ENCODE peak calls at places on chromosomes 1 and 21, in nine cellular contexts. Y is CD8-positive, alpha-beta T cell; T is astrocyte; S is PC-3; P is stomach; L is fibroblast of lung; R is IMR-90; A is HCT116; K is mammary epithelial cell. V is an unnamed sample.

GRCh38 chr1:21597754-21598153 is 71.4 kb downstream of the RAP1GAP start:
- DNase-seq in S (no peak), Y (no peak), K (no peak), P (no peak), L (no peak), R (no peak), T (no peak), A (no peak), V (no peak)

GRCh38 chr1:95793893-95794292 is 559.9 kb downstream of the RWDD3 start:
- DNase-seq in S (peak), Y (no peak), T (no peak), L (no peak), K (peak), R (no peak), A (no peak), P (no peak), V (no peak)

GRCh38 chr1:31752952-31753351 is 11.2 kb downstream of the ADGRB2 start:
- DNase-seq in L (no peak), A (no peak), Y (no peak), R (no peak), K (no peak), S (no peak), P (no peak), T (no peak), V (no peak)

GRCh38 chr1:65075123-65075976 is 72.7 kb upstream of the AK4 start:
- DNase-seq in S (peak), Y (peak), P (peak), R (peak), L (peak), K (peak), A (peak), T (peak), V (no peak)

GRCh38 chr1:8517579-8518489 is 199.9 kb downstream of the SLC45A1 start:
- DNase-seq in L (peak), K (no peak), A (no peak), R (peak), Y (no peak), T (no peak), P (no peak), S (no peak), V (no peak)

GRCh38 chr1:117060441-117061317 is 553 bp downstream of the TTF2 start:
- DNase-seq in Y (no peak), L (peak), S (peak), R (peak), T (peak), A (peak), P (no peak), K (peak), V (no peak)

GRCh38 chr1:237748192-237748591 is 142.5 kb downstream of the ZP4 start:
- DNase-seq in K (no peak), S (no peak), P (no peak), L (peak), Y (no peak), A (no peak), T (no peak), R (no peak), V (no peak)

GRCh38 chr1:225483818-225484656 is 56.2 kb upstream of the LBR start:
- DNase-seq in L (no peak), K (no peak), T (no peak), R (no peak), A (no peak), S (no peak), Y (no peak), P (no peak), V (no peak)

GRCh38 chr1:78603206-78603605 is 17.0 kb upstream of the IFI44L start:
- DNase-seq in R (peak), Y (no peak), S (no peak), P (no peak), L (no peak), K (no peak), T (peak), A (no peak), V (no peak)

GRCh38 chr1:172960019-172960418 is 90.7 kb downstream of the TNFSF18 start:
- DNase-seq in P (no peak), T (peak), L (no peak), R (peak), A (no peak), K (no peak), Y (no peak), S (no peak), V (no peak)

GRCh38 chr1:92186081-92186480 is 31.6 kb upstream of the C1orf146 start:
- DNase-seq in S (no peak), A (no peak), P (no peak), L (no peak), K (peak), Y (no peak), T (peak), R (peak), V (no peak)

GRCh38 chr1:51236548-51237312 is 657 bp downstream of the RNF11 start:
- DNase-seq in K (peak), P (peak), A (no peak), L (peak), T (peak), Y (peak), S (peak), R (peak), V (peak)

GRCh38 chr1:153478047-153478691 is 17.7 kb upstream of the S100A7 start:
- DNase-seq in L (no peak), P (no peak), T (no peak), K (no peak), A (no peak), R (no peak), S (no peak), Y (no peak), V (no peak)

GRCh38 chr1:184664661-184665060 is 90.0 kb downstream of the EDEM3 start:
- DNase-seq in K (no peak), R (no peak), S (no peak), T (no peak), Y (no peak), A (no peak), P (no peak), L (no peak), V (no peak)

GRCh38 chr1:16276302-16277020 is 39.5 kb upstream of the CPLANE2 start:
- DNase-seq in Y (no peak), P (no peak), T (no peak), S (no peak), R (no peak), A (no peak), K (no peak), L (no peak), V (no peak)

GRCh38 chr1:16279186-16279585 is 42.2 kb upstream of the CPLANE2 start:
- DNase-seq in R (no peak), K (no peak), P (no peak), L (no peak), Y (no peak), A (no peak), S (no peak), T (no peak), V (no peak)

GRCh38 chr1:16275591-16275990 is 38.6 kb upstream of the CPLANE2 start:
- DNase-seq in A (no peak), T (peak), L (no peak), R (no peak), Y (no peak), K (no peak), S (no peak), P (no peak), V (no peak)
- H3K27ac ChIP-seq in A (no peak), T (no peak), L (no peak), R (no peak), Y (no peak), K (no peak), S (no peak), P (no peak), V (no peak)

GRCh38 chr1:10027027-10027426 is 5.7 kb upstream of the UBE4B start:
- DNase-seq in A (no peak), R (no peak), L (no peak), P (no peak), Y (no peak), T (no peak), K (no peak), S (no peak), V (no peak)

GRCh38 chr1:10031461-10031860 is 1.3 kb upstream of the UBE4B start:
- DNase-seq in K (no peak), L (no peak), A (no peak), S (peak), R (peak), T (peak), P (no peak), Y (no peak), V (no peak)

GRCh38 chr1:10033359-10033845 is 644 bp downstream of the UBE4B start:
- DNase-seq in K (peak), Y (no peak), T (no peak), L (peak), P (no peak), S (peak), A (peak), R (peak), V (no peak)

GRCh38 chr1:10032590-10033358 is at the start of gene UBE4B:
- DNase-seq in P (peak), R (peak), L (peak), K (peak), T (peak), A (peak), S (peak), Y (peak), V (peak)

DNA sequence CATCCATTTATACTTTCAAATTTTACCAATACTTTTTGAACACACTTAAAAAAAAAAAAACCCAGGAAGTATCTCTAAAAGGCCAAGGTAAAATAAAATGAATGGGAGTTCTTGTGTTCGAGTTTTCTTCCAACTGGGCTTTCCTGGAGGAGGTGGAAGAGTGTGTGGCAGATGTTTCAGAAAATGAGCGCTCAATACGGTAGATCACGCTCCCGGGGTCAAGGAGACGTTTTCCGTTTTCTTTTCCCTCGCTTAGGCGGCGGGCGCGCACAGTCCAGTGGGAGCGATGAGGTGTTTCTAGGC is 520 bp upstream of the UBE4B start:
- DNase-seq in Y (no peak), L (no peak), P (no peak), T (no peak), A (no peak), K (no peak), R (no peak), S (no peak), V (no peak)
- H3K27ac ChIP-seq in Y (peak), L (peak), P (peak), T (peak), A (peak), K (peak), R (peak), S (peak), V (peak)

GRCh38 chr1:42171679-42172266 is 7.2 kb upstream of the GUCA2A start:
- DNase-seq in Y (no peak), L (no peak), S (no peak), P (no peak), K (no peak), A (no peak), T (no peak), R (no peak), V (no peak)

GRCh38 chr1:42170779-42171621 is 6.5 kb upstream of the GUCA2A start:
- DNase-seq in S (no peak), L (no peak), Y (no peak), A (no peak), P (no peak), T (no peak), R (no peak), K (no peak), V (no peak)

GRCh38 chr1:42173961-42174715 is 9.6 kb upstream of the GUCA2A start:
- DNase-seq in T (peak), R (peak), L (peak), K (peak), P (no peak), Y (no peak), A (no peak), S (peak), V (no peak)

GRCh38 chr1:42173155-42173933 is 8.8 kb upstream of the GUCA2A start:
- DNase-seq in T (peak), R (peak), Y (peak), K (peak), S (peak), A (no peak), L (peak), P (peak), V (no peak)

DNA sequence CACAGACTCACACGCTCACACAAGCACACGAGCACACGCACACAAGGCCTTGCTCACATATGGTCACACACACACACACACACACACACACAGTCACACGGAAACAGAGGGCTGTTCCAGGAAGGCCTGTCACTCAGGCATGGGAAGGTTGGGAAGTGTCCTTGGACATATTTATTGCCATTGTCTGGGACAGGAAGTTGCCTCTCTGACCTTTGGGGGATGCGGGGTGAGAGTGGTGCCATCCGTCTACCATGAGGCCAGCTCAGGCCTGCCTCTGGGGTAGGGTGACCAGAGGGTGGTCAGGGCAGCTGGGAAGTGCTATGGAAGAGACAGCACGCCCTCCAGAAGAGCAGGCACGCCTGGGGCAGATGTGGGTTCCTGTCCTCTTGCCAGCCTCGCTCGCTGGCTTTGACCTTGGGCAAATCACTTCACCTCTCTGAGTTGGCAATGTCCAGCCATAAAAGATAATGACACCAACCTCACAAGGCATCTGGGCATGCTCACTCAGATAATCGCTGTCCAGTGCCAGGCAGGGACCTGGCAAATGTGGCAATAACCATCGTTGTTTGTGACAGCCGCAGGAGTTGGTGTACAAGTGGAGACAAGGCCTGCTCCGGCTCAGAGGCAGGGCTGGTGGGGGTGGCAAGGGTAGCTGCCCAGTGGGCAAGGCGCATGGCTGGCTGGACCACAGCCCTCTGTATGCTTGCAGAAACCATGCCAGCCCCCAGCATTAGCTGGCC is 8.0 kb upstream of the GUCA2A start:
- DNase-seq in K (no peak), P (no peak), T (no peak), L (peak), Y (no peak), R (no peak), S (no peak), A (no peak), V (no peak)
- H3K27ac ChIP-seq in K (no peak), P (no peak), T (no peak), L (no peak), Y (no peak), R (no peak), S (peak), A (no peak), V (no peak)

DNA sequence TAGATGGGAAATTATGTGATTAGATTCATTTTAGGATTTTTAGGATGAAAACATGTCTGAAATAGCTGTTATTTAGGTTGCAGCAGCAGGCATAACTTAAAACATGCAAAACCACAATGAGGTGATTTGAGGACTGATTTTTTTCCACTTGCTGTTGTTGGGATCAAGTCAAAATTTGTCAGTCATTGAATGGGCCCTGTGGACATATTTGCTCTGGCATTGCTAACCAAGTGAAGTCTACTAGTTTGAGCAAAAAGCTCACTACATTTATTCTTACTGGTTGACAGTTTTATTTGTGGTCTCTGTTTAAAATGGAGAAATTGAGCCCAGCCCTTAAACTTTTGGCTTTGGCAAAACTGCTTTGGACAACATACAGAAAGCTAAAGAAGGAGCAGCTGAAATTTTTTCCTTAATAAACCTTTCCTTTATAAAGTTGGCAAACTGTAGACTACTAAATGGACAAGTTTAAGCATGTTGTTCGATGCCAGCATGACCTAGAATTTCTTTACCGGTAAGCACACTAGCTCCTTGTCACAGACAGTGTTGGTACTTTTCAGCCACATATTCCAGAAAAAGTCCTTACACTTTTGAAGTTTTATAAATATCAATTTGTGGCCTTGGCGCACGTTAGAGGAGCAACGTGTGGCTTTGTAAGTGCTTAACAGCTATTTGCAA is 234.5 kb downstream of the USP25 start:
- DNase-seq in A (no peak), T (peak), Y (no peak), L (no peak), S (no peak), K (peak), P (no peak), R (no peak), V (no peak)
- H3K27ac ChIP-seq in A (no peak), T (no peak), Y (no peak), L (no peak), S (no peak), K (no peak), P (no peak), R (no peak), V (no peak)

GRCh38 chr1:46617833-46618232 is 1.2 kb upstream of the MOB3C start:
- DNase-seq in R (no peak), K (no peak), L (no peak), A (no peak), Y (no peak), P (no peak), T (no peak), S (no peak), V (no peak)

GRCh38 chr1:46619656-46620055 is 3.0 kb upstream of the MOB3C start:
- DNase-seq in A (no peak), R (no peak), S (no peak), L (no peak), T (no peak), P (no peak), K (no peak), Y (no peak), V (no peak)

GRCh38 chr1:46616277-46617107 is at the start of gene MOB3C:
- DNase-seq in P (peak), A (no peak), L (peak), T (peak), K (peak), Y (peak), S (peak), R (peak), V (peak)

GRCh38 chr1:46617108-46617694 is 590 bp upstream of the MOB3C start:
- DNase-seq in P (no peak), S (no peak), R (no peak), T (no peak), L (no peak), A (no peak), K (no peak), Y (no peak), V (no peak)

GRCh38 chr1:46618746-46619415 is 2.3 kb upstream of the MOB3C start:
- DNase-seq in T (no peak), R (no peak), L (no peak), S (no peak), P (no peak), A (no peak), K (no peak), Y (no peak), V (no peak)
- H3K27ac ChIP-seq in T (no peak), R (no peak), L (no peak), S (no peak), P (no peak), A (no peak), K (no peak), Y (no peak), V (no peak)

GRCh38 chr1:41020654-41021053 is 871 bp downstream of the SLFNL1 start:
- DNase-seq in S (no peak), A (no peak), T (no peak), R (no peak), K (no peak), P (no peak), Y (no peak), L (no peak), V (no peak)
- H3K27ac ChIP-seq in S (no peak), A (no peak), T (no peak), R (no peak), K (no peak), P (no peak), Y (no peak), L (no peak), V (no peak)

GRCh38 chr1:216456682-216457081 is 33.4 kb upstream of the USH2A start:
- DNase-seq in S (peak), L (peak), T (peak), P (no peak), Y (no peak), R (peak), K (peak), A (no peak), V (no peak)
- H3K27ac ChIP-seq in S (peak), L (no peak), T (peak), P (no peak), Y (no peak), R (peak), K (no peak), A (no peak), V (no peak)